ENCODE peak calls at places on chromosomes 7 and 10, in five cellular contexts. D is WERI-Rb-1; B is NCI-H2171 treated with DMSO at 0.1 percent for 48 hours; T is activated CD8-positive, alpha-beta memory T cell treated with anti-CD3 and anti-CD28 coated beads, Interleukin-2, amount 50 U/mL, for 4 hours; X is amniotic epithelial cell. Z is an unnamed sample.

GRCh38 chr7:82017334-82017943 is 247.6 kb upstream of the HGF start:
- DNase-seq in D (no peak), B (peak), T (no peak), X (peak), Z (no peak)

GRCh38 chr10:124343351-124344265 is 75.1 kb downstream of the OAT start:
- DNase-seq in D (no peak), B (no peak), T (no peak), X (no peak), Z (no peak)

GRCh38 chr10:72259491-72260214 is 14.1 kb upstream of the DDIT4 start:
- DNase-seq in D (no peak), B (no peak), T (no peak), X (no peak), Z (peak)

GRCh38 chr10:77274046-77274795 is 363.4 kb downstream of the KCNMA1 start:
- DNase-seq in D (no peak), B (no peak), T (no peak), X (peak), Z (no peak)

GRCh38 chr10:17951868-17952371 is at the start of gene SLC39A12:
- DNase-seq in D (no peak), B (no peak), T (no peak), X (peak), Z (no peak)

GRCh38 chr10:94097656-94098055 is 103.9 kb downstream of the PLCE1 start:
- DNase-seq in D (no peak), B (no peak), T (no peak), X (no peak), Z (no peak)

GRCh38 chr7:135200824-135201331 is 10.4 kb downstream of the WDR91 start:
- DNase-seq in D (no peak), B (no peak), T (no peak), X (peak), Z (no peak)

GRCh38 chr7:40133561-40134427 is 628 bp downstream of the MPLKIP start:
- DNase-seq in D (no peak), B (no peak), T (no peak), X (peak), Z (no peak)

GRCh38 chr10:123381271-123381670 is 227.1 kb downstream of the BUB3 start:
- DNase-seq in D (no peak), B (no peak), T (no peak), X (no peak), Z (no peak)

GRCh38 chr10:33459597-33459996 is 125.1 kb upstream of the NRP1 start:
- DNase-seq in D (no peak), B (no peak), T (no peak), X (peak), Z (no peak)

GRCh38 chr7:39130304-39130703 is 152.6 kb downstream of the POU6F2 start:
- DNase-seq in D (no peak), B (no peak), T (no peak), X (no peak), Z (no peak)

GRCh38 chr7:84258628-84259027 is 64.0 kb upstream of the SEMA3A start:
- DNase-seq in D (no peak), B (peak), T (no peak), X (peak), Z (no peak)

GRCh38 chr10:96618648-96619047 is 31.8 kb upstream of the TM9SF3 start:
- DNase-seq in D (peak), B (peak), T (no peak), X (peak), Z (no peak)

GRCh38 chr10:124590216-124591122 is 128.8 kb downstream of the LHPP start:
- DNase-seq in D (no peak), B (no peak), T (no peak), X (no peak), Z (no peak)

Z was measured in BE2C.